ENCODE peak calls at places on chromosome 3, in seven cellular contexts. K is upper lobe of right lung, U is GM12864, A is foreskin fibroblast, G is neural crest cell, W is mucosa of descending colon, N is endothelial cell. Y is an unnamed sample.

GRCh38 chr3:121411554-121411953 is 134.2 kb downstream of the POLQ start:
- DNase-seq in N (no peak), G (no peak), U (no peak), K (no peak), W (no peak), A (peak), Y (no peak)

GRCh38 chr3:144264350-144264749 is 292.7 kb downstream of the DIPK2A start:
- DNase-seq in W (no peak), U (no peak), G (no peak), N (no peak), A (no peak), K (no peak), Y (no peak)

GRCh38 chr3:127940116-127940515 is 25.1 kb downstream of the KBTBD12 start:
- DNase-seq in W (peak), K (no peak), N (no peak), U (no peak), A (peak), G (no peak), Y (no peak)

GRCh38 chr3:133054572-133054971 is 16.4 kb downstream of the TMEM108 start:
- DNase-seq in K (no peak), A (no peak), N (no peak), W (no peak), G (no peak), U (no peak), Y (no peak)

GRCh38 chr3:12681586-12682371 is 17.9 kb upstream of the RAF1 start:
- DNase-seq in U (no peak), K (no peak), N (no peak), G (no peak), A (peak), W (no peak), Y (no peak)

GRCh38 chr3:187015903-187016638 is 85.7 kb downstream of the ST6GAL1 start:
- DNase-seq in W (peak), U (peak), K (no peak), N (no peak), G (no peak), A (no peak), Y (no peak)

GRCh38 chr3:49351521-49352011 is 6.6 kb downstream of the GPX1 start:
- DNase-seq in N (no peak), K (no peak), U (no peak), W (no peak), A (peak), G (no peak), Y (no peak)

GRCh38 chr3:177104299-177104992 is 92.8 kb downstream of the TBL1XR1 start:
- DNase-seq in W (no peak), N (no peak), K (no peak), U (no peak), G (no peak), A (no peak), Y (no peak)

GRCh38 chr3:63662500-63662899 is 10.0 kb downstream of the SNTN start:
- DNase-seq in U (no peak), G (no peak), A (peak), W (peak), K (no peak), N (no peak), Y (no peak)

GRCh38 chr3:135148431-135148830 is 353.4 kb downstream of the EPHB1 start:
- DNase-seq in W (no peak), N (no peak), K (no peak), U (no peak), G (no peak), A (no peak), Y (no peak)

GRCh38 chr3:162295323-162295983 is 798.8 kb downstream of the OTOL1 start:
- DNase-seq in A (peak), W (no peak), G (no peak), U (no peak), K (no peak), N (no peak), Y (no peak)

GRCh38 chr3:146966124-146966523 is 361.0 kb upstream of the PLSCR5 start:
- DNase-seq in K (no peak), U (no peak), N (no peak), W (no peak), A (no peak), G (no peak), Y (no peak)

GRCh38 chr3:66693461-66693912 is 192.7 kb upstream of the LRIG1 start:
- DNase-seq in W (peak), G (no peak), N (no peak), K (no peak), A (peak), U (no peak), Y (no peak)

GRCh38 chr3:119294402-119294888 is 262 bp downstream of the ARHGAP31 start:
- DNase-seq in K (peak), G (peak), A (peak), N (no peak), W (peak), U (peak), Y (peak)

GRCh38 chr3:80554304-80554703 is 786.5 kb upstream of the ROBO1 start:
- DNase-seq in K (no peak), U (no peak), N (no peak), W (no peak), A (no peak), G (no peak), Y (no peak)

GRCh38 chr3:55662683-55663082 is 175.6 kb upstream of the WNT5A start:
- DNase-seq in W (no peak), G (no peak), A (peak), N (no peak), U (no peak), K (no peak), Y (no peak)

GRCh38 chr3:100525753-100526612 is 33.6 kb downstream of the TMEM45A start:
- DNase-seq in A (peak), N (no peak), U (no peak), W (no peak), K (no peak), G (no peak), Y (no peak)

GRCh38 chr3:25471081-25471768 is 43.2 kb downstream of the RARB start:
- DNase-seq in U (no peak), N (no peak), G (no peak), A (no peak), K (no peak), W (peak), Y (no peak)

GRCh38 chr3:25033407-25034029 is 394.5 kb upstream of the RARB start:
- DNase-seq in W (peak), A (no peak), G (peak), K (no peak), N (peak), U (peak), Y (peak)

GRCh38 chr3:151843275-151843674 is 29.4 kb downstream of the AADAC start:
- DNase-seq in G (no peak), N (no peak), U (no peak), W (no peak), K (no peak), A (no peak), Y (no peak)

GRCh38 chr3:116614795-116615362 is 94.7 kb upstream of the TUSC7 start:
- DNase-seq in A (peak), N (no peak), K (no peak), G (no peak), U (no peak), W (no peak), Y (peak)
- TF ChIP-seq CTCF in A (no peak), N (peak), K (peak), G (peak), U (peak), W (no peak), Y (no peak)

GRCh38 chr3:82044918-82045715 is 283.7 kb upstream of the GBE1 start:
- DNase-seq in U (no peak), A (no peak), N (no peak), G (no peak), W (no peak), K (no peak), Y (no peak)

GRCh38 chr3:82048711-82049110 is 287.3 kb upstream of the GBE1 start:
- DNase-seq in A (no peak), N (no peak), K (no peak), G (no peak), U (no peak), W (no peak), Y (no peak)

GRCh38 chr3:82054849-82055248 is 293.4 kb upstream of the GBE1 start:
- DNase-seq in G (no peak), U (no peak), A (no peak), N (no peak), W (no peak), K (no peak), Y (no peak)

GRCh38 chr3:82053236-82053635 is 291.8 kb upstream of the GBE1 start:
- DNase-seq in K (no peak), A (no peak), G (no peak), U (no peak), W (no peak), N (no peak), Y (no peak)

DNA sequence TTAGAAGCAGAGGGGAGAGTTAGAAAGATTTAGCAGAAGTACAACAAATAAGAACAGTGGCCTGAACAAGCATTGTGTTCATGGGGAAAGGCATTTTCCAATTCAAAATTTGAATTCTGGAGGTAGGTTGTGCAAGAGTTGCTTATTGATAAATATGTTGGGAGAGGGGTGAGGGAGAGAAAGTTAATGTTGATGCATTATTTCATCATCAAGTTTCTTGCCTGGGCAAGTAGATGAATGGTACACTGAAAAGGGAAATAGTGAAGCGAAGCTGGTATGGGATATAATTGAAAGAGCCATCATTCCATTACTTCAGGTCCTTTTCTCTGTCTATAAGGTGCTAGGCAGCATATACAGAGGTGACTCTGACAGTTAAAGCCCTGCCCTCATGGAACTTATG is 288.9 kb upstream of the GBE1 start:
- DNase-seq in K (no peak), U (no peak), N (no peak), A (no peak), W (no peak), G (no peak), Y (no peak)
- TF ChIP-seq CTCF in K (no peak), U (no peak), N (no peak), A (no peak), W (no peak), G (no peak), Y (no peak)

DNA sequence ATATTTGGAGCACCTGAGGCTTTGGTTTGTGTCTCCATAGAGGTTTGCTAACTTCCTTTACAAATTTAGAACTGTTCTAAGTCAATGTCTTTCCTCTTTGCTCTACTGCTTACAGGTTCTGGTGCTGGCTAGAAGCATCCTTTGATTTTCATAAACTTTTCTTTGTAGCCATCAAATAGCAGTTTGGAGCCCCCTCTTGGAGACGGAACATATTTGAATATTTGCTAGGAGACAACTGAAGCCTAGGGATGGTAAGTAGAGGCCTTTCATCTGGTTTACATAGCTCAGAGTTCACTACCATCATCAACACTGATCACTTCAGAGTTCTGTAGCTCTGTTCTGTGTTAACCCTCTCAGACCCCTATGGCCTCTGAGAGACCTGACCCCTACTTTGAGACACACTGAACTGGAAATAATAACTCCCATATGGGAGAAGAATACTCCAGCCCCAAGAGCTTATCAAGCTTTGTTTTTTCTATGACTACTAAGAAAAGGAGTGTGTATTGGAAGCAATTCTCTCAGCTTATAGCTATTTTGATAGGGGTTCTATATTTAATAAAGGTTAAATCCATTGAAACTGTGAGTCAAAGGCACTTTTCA is 420.4 kb downstream of the EPHA3 start:
- DNase-seq in U (no peak), W (no peak), A (no peak), K (no peak), N (no peak), G (no peak), Y (no peak)
- TF ChIP-seq CTCF in U (no peak), W (no peak), A (no peak), K (no peak), N (no peak), G (no peak), Y (no peak)

GRCh38 chr3:16841906-16842709 is 42.6 kb upstream of the PLCL2 start:
- DNase-seq in W (peak), K (peak), A (no peak), U (peak), N (no peak), G (no peak), Y (peak)
- TF ChIP-seq CTCF in W (no peak), K (no peak), A (no peak), U (no peak), N (no peak), G (no peak), Y (no peak)

GRCh38 chr3:29644261-29644660 is 363.4 kb downstream of the RBMS3 start:
- DNase-seq in A (peak), K (no peak), U (no peak), W (no peak), N (no peak), G (no peak), Y (no peak)
- TF ChIP-seq CTCF in A (no peak), K (no peak), U (no peak), W (no peak), N (no peak), G (no peak), Y (no peak)

Y was measured in GM13976.